ENCODE peak calls at places on chromosomes 12 and 14, in six cellular contexts. I is tibial nerve; U is CD8-positive, alpha-beta T cell; E is NB4; Z is testis; A is glutamatergic neuron. N is an unnamed sample.

GRCh38 chr12:111596985-111597730 is 2.0 kb downstream of the ATXN2 start:
- DNase-seq in I (peak; percentile 17), U (no peak), A (peak; percentile 54), E (peak; percentile 89), Z (peak; percentile 63), N (peak; percentile 40)

GRCh38 chr12:28937196-28937595 is 211.9 kb upstream of the FAR2 start:
- DNase-seq in Z (no peak), E (no peak), A (no peak), U (no peak), I (no peak), N (no peak)

GRCh38 chr12:32482226-32482625 is 82.9 kb downstream of the FGD4 start:
- DNase-seq in Z (no peak), I (no peak), U (no peak), A (no peak), E (peak; percentile 92), N (no peak)

GRCh38 chr14:65225299-65226159 is 123.2 kb upstream of the MAX start:
- DNase-seq in I (no peak), A (no peak), Z (no peak), E (no peak), U (no peak), N (no peak)

GRCh38 chr12:72828662-72829324 is 556.6 kb downstream of the TRHDE start:
- DNase-seq in I (no peak), U (no peak), E (no peak), A (no peak), Z (no peak), N (no peak)

GRCh38 chr14:97713023-97713422 is 915.8 kb downstream of the VRK1 start:
- DNase-seq in Z (no peak), U (no peak), A (no peak), I (no peak), E (no peak), N (no peak)

GRCh38 chr14:43200519-43200918 is 1306.6 kb downstream of the FSCB start:
- DNase-seq in I (no peak), E (no peak), Z (no peak), U (no peak), A (no peak), N (no peak)

GRCh38 chr12:57416039-57416996 is 14.5 kb downstream of the R3HDM2 start:
- DNase-seq in A (no peak), Z (no peak), I (no peak), U (no peak), E (peak; percentile 24), N (no peak)

GRCh38 chr12:31853977-31854376 is 105.2 kb upstream of the RESF1 start:
- DNase-seq in A (no peak), E (peak; percentile 28), U (no peak), I (no peak), Z (no peak), N (no peak)

GRCh38 chr12:753401-754237 is 1.2 kb downstream of the WNK1 start:
- DNase-seq in Z (peak; percentile 41), E (peak; percentile 77), A (peak; percentile 73), I (peak; percentile 16), U (peak; percentile 16), N (peak; percentile 59)

GRCh38 chr14:105060751-105061427 is 4.3 kb downstream of the GPR132 start:
- DNase-seq in U (no peak), I (no peak), E (peak; percentile 93), A (peak; percentile 76), Z (no peak), N (no peak)

GRCh38 chr14:61636291-61636690 is 59.0 kb upstream of the HIF1A start:
- DNase-seq in I (no peak), A (no peak), Z (no peak), U (no peak), E (no peak), N (no peak)

GRCh38 chr12:104703372-104703771 is 246.6 kb downstream of the CHST11 start:
- DNase-seq in U (no peak), Z (no peak), I (no peak), A (no peak), E (no peak), N (no peak)

GRCh38 chr12:4822572-4822971 is 87.1 kb upstream of the KCNA1 start:
- DNase-seq in Z (no peak), I (no peak), U (no peak), E (no peak), A (no peak), N (no peak)

GRCh38 chr12:53726342-53726741 is 910 bp downstream of the CALCOCO1 start:
- DNase-seq in I (no peak), Z (no peak), E (peak; percentile 36), A (no peak), U (no peak), N (no peak)

GRCh38 chr12:105083551-105084105 is 630 bp downstream of the ALDH1L2 start:
- DNase-seq in E (peak; percentile 65), Z (peak; percentile 61), I (peak; percentile 47), A (peak; percentile 66), U (no peak), N (peak; percentile 22)

GRCh38 chr12:129704232-129704830 is 199.5 kb downstream of the TMEM132D start:
- DNase-seq in U (no peak), Z (no peak), I (no peak), A (no peak), E (no peak), N (no peak)

GRCh38 chr14:51805541-51805940 is 54.9 kb upstream of the GNG2 start:
- DNase-seq in E (no peak), A (peak; percentile 28), I (no peak), U (no peak), Z (no peak), N (no peak)

GRCh38 chr12:94078736-94079509 is 69.5 kb upstream of the PLXNC1 start:
- DNase-seq in I (no peak), Z (no peak), A (no peak), U (no peak), E (no peak), N (no peak)

GRCh38 chr12:122614839-122615238 is 87.8 kb downstream of the KNTC1 start:
- DNase-seq in E (no peak), I (no peak), A (no peak), Z (no peak), U (no peak), N (no peak)

GRCh38 chr12:71371132-71371531 is 68.5 kb upstream of the LGR5 start:
- DNase-seq in Z (no peak), E (peak; percentile 28), A (no peak), U (no peak), I (no peak), N (no peak)
- TF ChIP-seq CTCF in Z (no peak), E (no peak), A (no peak), U (no peak), I (no peak), N (no peak)

GRCh38 chr12:15677696-15678095 is 111.5 kb downstream of the EPS8 start:
- DNase-seq in Z (no peak), U (no peak), E (no peak), I (no peak), A (no peak), N (no peak)
- TF ChIP-seq CTCF in Z (no peak), U (no peak), E (no peak), I (no peak), A (no peak), N (no peak)

DNA sequence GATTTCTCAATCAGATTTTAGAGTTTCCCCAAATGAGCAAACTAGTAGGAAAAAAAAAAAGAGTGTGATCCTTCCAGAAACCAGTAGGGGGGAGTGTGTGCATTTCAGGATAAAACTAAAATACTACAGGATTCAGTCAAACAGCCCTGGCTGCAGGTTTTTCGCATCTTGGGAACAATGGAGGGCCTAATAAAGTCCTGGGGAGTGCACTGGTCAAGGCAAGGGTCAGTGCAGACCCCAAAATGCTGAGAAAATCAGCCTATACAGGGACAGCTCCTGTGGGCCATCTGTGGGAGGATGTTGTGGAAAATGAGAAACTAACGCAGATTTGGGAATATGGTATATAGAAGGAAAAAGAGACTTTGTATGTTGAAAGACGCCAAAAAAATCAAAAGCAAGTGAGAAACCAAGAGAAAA is 22.2 kb upstream of the ABCD4 start:
- DNase-seq in A (no peak), U (no peak), Z (no peak), I (no peak), E (peak; percentile 45), N (no peak)
- TF ChIP-seq CTCF in A (peak; percentile 90), U (peak; percentile 65), Z (no peak), I (peak; percentile 35), E (peak; percentile 48), N (peak; percentile 68)

GRCh38 chr14:68420354-68420753 is 372.5 kb downstream of the ZFP36L1 start:
- DNase-seq in U (no peak), I (no peak), A (no peak), Z (no peak), E (no peak), N (no peak)

GRCh38 chr14:68424443-68425172 is 368.3 kb downstream of the ZFP36L1 start:
- DNase-seq in A (no peak), I (no peak), E (no peak), U (no peak), Z (no peak), N (no peak)

GRCh38 chr14:68423686-68424085 is 369.2 kb downstream of the ZFP36L1 start:
- DNase-seq in U (no peak), E (no peak), Z (no peak), A (no peak), I (no peak), N (no peak)

GRCh38 chr14:68418192-68419118 is 374.4 kb downstream of the ZFP36L1 start:
- DNase-seq in U (no peak), I (no peak), E (no peak), A (no peak), Z (no peak), N (no peak)

DNA sequence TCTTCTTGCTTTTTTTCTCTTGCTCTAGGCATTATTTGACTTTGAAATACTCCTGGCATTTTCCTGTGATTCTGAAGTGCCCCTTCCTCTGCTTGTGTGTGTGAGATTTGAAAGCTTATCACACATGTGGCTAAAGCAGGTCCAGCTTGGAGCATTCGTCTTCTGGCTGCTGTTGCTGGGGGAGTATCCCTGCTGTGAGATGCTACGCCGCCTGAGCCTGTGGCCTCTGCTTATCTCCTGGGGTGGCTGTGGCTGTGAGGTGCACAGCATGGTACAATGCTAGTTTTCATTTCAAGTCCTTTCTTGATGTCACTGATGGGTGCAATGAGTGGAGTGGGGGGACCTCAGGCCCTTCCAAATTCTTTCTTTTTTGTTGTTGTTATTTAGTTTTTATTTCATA is 371.8 kb downstream of the ZFP36L1 start:
- DNase-seq in Z (no peak), I (no peak), U (no peak), E (no peak), A (no peak), N (no peak)
- TF ChIP-seq CTCF in Z (no peak), I (no peak), U (no peak), E (no peak), A (no peak), N (no peak)

GRCh38 chr14:76810953-76811400 is 1.7 kb downstream of the ANGEL1 start:
- DNase-seq in A (no peak), E (peak; percentile 66), I (no peak), U (no peak), Z (peak; percentile 64), N (no peak)
- TF ChIP-seq CTCF in A (no peak), E (peak; percentile 34), I (peak; percentile 40), U (no peak), Z (no peak), N (no peak)